ENCODE peak calls at places on chromosomes 16 and 17, in four cellular contexts. C is astrocyte of the cerebellum, F is IMR-90, O is fibroblast of mammary gland. U is an unnamed sample.

GRCh38 chr16:86783626-86784266 is 205.4 kb downstream of the FOXL1 start:
- DNase-seq in C (no peak), F (no peak), O (no peak), U (no peak)

GRCh38 chr17:77600346-77600745 is 358.2 kb upstream of the TNRC6C start:
- DNase-seq in C (no peak), F (no peak), O (no peak), U (no peak)

GRCh38 chr17:49217651-49218413 is 7.3 kb downstream of the ABI3 start:
- DNase-seq in C (no peak), F (no peak), O (no peak), U (peak)

GRCh38 chr17:44314869-44315661 is 6.7 kb downstream of the RUNDC3A start:
- DNase-seq in C (no peak), F (no peak), O (no peak), U (no peak)

GRCh38 chr17:57615836-57616235 is 129.3 kb downstream of the CCDC182 start:
- DNase-seq in C (no peak), F (no peak), O (no peak), U (no peak)

GRCh38 chr17:75652341-75652740 is 14.6 kb downstream of the RECQL5 start:
- DNase-seq in C (no peak), F (no peak), O (no peak), U (no peak)

GRCh38 chr17:15463363-15463762 is 4.1 kb downstream of the CDRT4 start:
- DNase-seq in C (peak), F (peak), O (peak), U (no peak)

GRCh38 chr17:73956595-73957465 is 246.6 kb upstream of the RPL38 start:
- DNase-seq in C (no peak), F (no peak), O (peak), U (peak)

GRCh38 chr17:38729886-38730525 is at the start of gene CISD3:
- DNase-seq in C (no peak), F (peak), O (peak), U (peak)

GRCh38 chr17:76531501-76532038 is 5.9 kb downstream of the CYGB start:
- DNase-seq in C (no peak), F (no peak), O (no peak), U (no peak)

GRCh38 chr17:57236686-57237299 is 19.5 kb upstream of the MSI2 start:
- DNase-seq in C (no peak), F (no peak), O (no peak), U (no peak)

GRCh38 chr16:1754204-1754603 is 17.1 kb downstream of the NME3 start:
- DNase-seq in C (no peak), F (no peak), O (no peak), U (no peak)

GRCh38 chr17:80694085-80694991 is 149.7 kb downstream of the RPTOR start:
- DNase-seq in C (no peak), F (no peak), O (no peak), U (no peak)

GRCh38 chr17:78349831-78350631 is 9.8 kb downstream of the SOCS3 start:
- DNase-seq in C (no peak), F (no peak), O (no peak), U (no peak)

GRCh38 chr17:44354582-44355309 is 8.9 kb downstream of the FAM171A2 start:
- DNase-seq in C (no peak), F (no peak), O (no peak), U (no peak)

GRCh38 chr16:86387461-86388440 is 122.6 kb upstream of the FOXF1 start:
- DNase-seq in C (peak), F (peak), O (peak), U (no peak)

GRCh38 chr16:81453091-81453728 is 8.6 kb downstream of the CMIP start:
- DNase-seq in C (no peak), F (no peak), O (no peak), U (no peak)

GRCh38 chr17:77009877-77010276 is 130.9 kb upstream of the SEC14L1 start:
- DNase-seq in C (no peak), F (no peak), O (no peak), U (no peak)

GRCh38 chr17:77390870-77391269 is 250.1 kb downstream of the SEC14L1 start:
- DNase-seq in C (no peak), F (no peak), O (no peak), U (no peak)

GRCh38 chr16:20774703-20775362 is 11.0 kb downstream of the ACSM3 start:
- DNase-seq in C (no peak), F (peak), O (peak), U (peak)

GRCh38 chr17:76641501-76641900 is 2.1 kb downstream of the ST6GALNAC1 start:
- DNase-seq in C (no peak), F (no peak), O (no peak), U (no peak)

GRCh38 chr17:60676758-60677307 is 818 bp upstream of the BCAS3 start:
- DNase-seq in C (no peak), F (no peak), O (no peak), U (no peak)

GRCh38 chr17:57006040-57006439 is 28.1 kb downstream of the SCPEP1 start:
- DNase-seq in C (no peak), F (no peak), O (no peak), U (no peak)

GRCh38 chr16:88376835-88377726 is 5.7 kb upstream of the ZNF469 start:
- DNase-seq in C (no peak), F (no peak), O (peak), U (peak)

GRCh38 chr16:31713945-31714898 is 159.4 kb upstream of the ZNF267 start:
- DNase-seq in C (no peak), F (no peak), O (no peak), U (no peak)

GRCh38 chr16:50260206-50261159 is 5.9 kb upstream of the ADCY7 start:
- DNase-seq in C (no peak), F (no peak), O (no peak), U (no peak)

GRCh38 chr16:73506568-73507056 is 458.7 kb upstream of the ZFHX3 start:
- DNase-seq in C (no peak), F (no peak), O (no peak), U (no peak)

GRCh38 chr17:45310380-45311324 is 6.2 kb downstream of the MAP3K14 start:
- DNase-seq in C (no peak), F (no peak), O (no peak), U (no peak)

GRCh38 chr17:77516902-77517301 is 376.1 kb downstream of the SEC14L1 start:
- DNase-seq in C (peak), F (peak), O (peak), U (peak)

GRCh38 chr17:6753006-6753445 is 2.8 kb upstream of the XAF1 start:
- DNase-seq in C (peak), F (peak), O (peak), U (no peak)

GRCh38 chr17:34154916-34155730 is 100.0 kb upstream of the CCL2 start:
- DNase-seq in C (no peak), F (no peak), O (no peak), U (no peak)

GRCh38 chr17:7438050-7438614 is 1.2 kb upstream of the FGF11 start:
- DNase-seq in C (no peak), F (no peak), O (no peak), U (peak)

GRCh38 chr16:49749816-49750215 is 106.1 kb downstream of the ZNF423 start:
- DNase-seq in C (no peak), F (no peak), O (no peak), U (no peak)

GRCh38 chr16:88784074-88784855 is 755 bp downstream of the PIEZO1 start:
- DNase-seq in C (peak), F (peak), O (peak), U (no peak)

GRCh38 chr16:66036162-66036561 is 330.3 kb upstream of the CDH5 start:
- DNase-seq in C (no peak), F (peak), O (peak), U (no peak)

GRCh38 chr17:10754109-10754508 is 24.3 kb upstream of the TMEM220 start:
- DNase-seq in C (no peak), F (peak), O (peak), U (no peak)

GRCh38 chr16:14146445-14146844 is 75.3 kb downstream of the MRTFB start:
- DNase-seq in C (no peak), F (no peak), O (no peak), U (no peak)

GRCh38 chr17:81685108-81685507 is 1.3 kb downstream of the HGS start:
- DNase-seq in C (no peak), F (peak), O (peak), U (no peak)

GRCh38 chr16:68539704-68540370 is 746 bp downstream of the ZFP90 start:
- DNase-seq in C (no peak), F (no peak), O (peak), U (no peak)

GRCh38 chr17:83000738-83001137 is 78.7 kb upstream of the METRNL start:
- DNase-seq in C (no peak), F (no peak), O (no peak), U (no peak)

GRCh38 chr16:536746-537145 is 9.2 kb downstream of the CAPN15 start:
- DNase-seq in C (no peak), F (no peak), O (no peak), U (no peak)

GRCh38 chr16:537415-538335 is 10.2 kb downstream of the CAPN15 start:
- DNase-seq in C (no peak), F (no peak), O (no peak), U (no peak)

GRCh38 chr16:534089-534635 is 6.7 kb downstream of the CAPN15 start:
- DNase-seq in C (no peak), F (no peak), O (no peak), U (no peak)

GRCh38 chr16:534856-535445 is 7.4 kb downstream of the CAPN15 start:
- DNase-seq in C (no peak), F (no peak), O (no peak), U (no peak)

DNA sequence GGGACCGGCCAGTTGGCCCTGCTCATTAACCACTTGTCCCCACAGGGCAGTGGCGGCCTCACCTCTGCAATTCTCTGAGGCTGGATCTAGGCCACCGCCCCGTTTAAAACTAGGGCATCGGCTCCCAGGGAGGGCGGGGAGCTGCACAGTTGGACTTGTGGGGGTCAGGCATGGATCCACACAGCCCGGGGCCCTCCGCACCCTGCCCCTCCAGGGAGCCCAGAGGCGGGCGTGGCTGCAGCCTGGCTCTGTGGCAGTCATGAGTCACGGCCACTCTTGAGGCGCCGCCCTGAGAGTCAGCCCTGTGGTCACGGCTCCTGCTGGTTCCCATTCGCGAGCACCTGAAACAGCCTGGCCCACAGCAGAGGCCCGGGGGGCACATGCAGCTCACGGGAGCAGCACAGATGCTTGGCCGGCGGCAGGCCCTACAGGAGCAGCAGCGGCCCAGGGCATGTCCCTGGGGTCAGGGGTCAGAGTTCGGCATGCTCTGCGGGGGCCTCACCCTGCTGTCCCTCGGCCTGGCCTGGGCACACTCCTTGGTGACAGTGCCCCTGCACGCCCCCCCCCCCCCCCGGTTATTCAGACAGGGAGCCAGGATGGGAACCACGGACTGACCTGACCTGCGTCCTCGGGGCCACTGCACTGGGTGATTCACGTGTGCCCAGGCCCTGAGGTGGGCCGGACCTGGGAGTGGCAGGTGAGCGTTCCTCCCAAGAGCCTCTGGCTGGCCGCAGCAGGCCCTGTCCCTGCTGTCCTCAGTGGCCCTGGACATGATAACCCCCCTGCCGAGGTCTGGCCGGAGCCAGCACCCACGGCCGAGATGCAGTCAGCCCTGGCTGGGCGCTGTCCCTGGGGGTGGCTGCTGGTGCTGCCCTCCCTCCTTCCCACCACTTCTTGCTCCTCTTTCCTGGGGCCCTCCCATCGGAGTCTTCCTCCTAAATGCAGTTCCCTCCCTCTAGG is 8.2 kb downstream of the CAPN15 start:
- DNase-seq in C (peak), F (peak), O (peak), U (no peak)
- TF ChIP-seq CTCF in C (no peak), F (no peak), O (no peak), U (no peak)

DNA sequence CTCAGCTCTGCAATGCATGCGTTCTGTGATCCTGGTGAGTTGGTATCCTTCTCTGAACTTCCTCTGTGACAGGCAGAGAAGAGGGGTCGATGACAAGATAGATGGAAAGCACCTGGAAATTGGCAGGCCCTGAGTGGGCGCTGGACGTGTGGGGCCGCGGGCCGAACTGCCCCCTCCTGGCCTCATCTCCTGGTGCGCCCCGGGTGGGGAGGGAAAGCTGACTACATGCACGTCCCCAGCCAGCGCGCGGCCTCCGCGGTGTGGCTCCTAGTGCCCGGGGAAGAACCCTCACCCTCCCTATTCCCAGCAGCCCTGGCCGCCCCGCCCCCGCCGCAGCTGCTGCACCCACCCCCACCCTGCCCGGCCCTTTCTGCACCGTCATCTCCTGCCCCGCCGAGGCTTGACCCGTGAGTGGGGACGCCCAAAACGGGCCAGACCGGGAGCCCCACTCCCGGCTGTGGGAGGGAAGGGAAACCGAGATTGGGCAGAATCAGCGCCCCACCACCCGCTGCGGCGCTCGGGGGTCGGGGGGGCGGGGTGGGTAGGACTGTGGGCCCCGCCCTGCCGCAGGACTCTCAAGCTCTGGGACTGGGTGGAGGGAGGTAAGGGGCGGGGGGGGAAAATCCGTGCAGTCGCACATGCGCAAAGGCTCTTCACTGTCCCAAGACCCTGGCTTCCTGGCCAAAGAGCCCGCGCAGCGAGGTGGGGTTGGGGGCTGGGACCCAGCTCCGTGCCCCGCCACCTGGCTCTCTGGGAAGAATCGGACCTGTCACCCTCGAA is at the start of gene NOL3:
- DNase-seq in C (no peak), F (peak), O (peak), U (peak)
- TF ChIP-seq CTCF in C (no peak), F (peak), O (no peak), U (no peak)

GRCh38 chr17:40561871-40562611 is 3.2 kb downstream of the CCR7 start:
- DNase-seq in C (no peak), F (no peak), O (no peak), U (no peak)
- TF ChIP-seq CTCF in C (peak), F (peak), O (peak), U (no peak)

GRCh38 chr16:74666425-74667214 is at the start of gene RFWD3:
- DNase-seq in C (peak), F (peak), O (peak), U (peak)
- TF ChIP-seq CTCF in C (no peak), F (no peak), O (no peak), U (no peak)

GRCh38 chr17:1883536-1883935 is 53.7 kb downstream of the RPA1 start:
- DNase-seq in C (no peak), F (no peak), O (no peak), U (no peak)
- TF ChIP-seq CTCF in C (no peak), F (no peak), O (no peak), U (no peak)

DNA sequence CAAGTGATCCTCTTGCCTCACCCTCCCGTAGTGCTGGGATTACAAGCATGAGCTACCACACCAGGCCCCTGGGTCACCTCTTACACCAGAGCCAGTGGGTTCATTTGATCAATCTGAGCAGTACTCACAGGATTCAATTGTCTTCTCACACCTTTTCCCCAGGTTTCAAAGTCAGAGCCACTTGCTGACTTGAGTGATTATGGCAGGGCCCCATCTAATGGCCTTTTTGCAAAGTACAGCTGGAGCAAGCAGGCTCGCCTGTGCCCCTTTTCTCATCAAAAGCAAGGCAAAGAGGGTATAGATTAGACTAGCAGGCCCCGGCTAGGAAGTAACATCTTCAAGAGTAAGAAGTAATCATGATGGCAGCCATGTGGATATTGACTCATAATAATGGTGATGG is 114.8 kb upstream of the NOL11 start:
- DNase-seq in C (peak), F (peak), O (peak), U (no peak)
- TF ChIP-seq CTCF in C (peak), F (peak), O (peak), U (no peak)

DNA sequence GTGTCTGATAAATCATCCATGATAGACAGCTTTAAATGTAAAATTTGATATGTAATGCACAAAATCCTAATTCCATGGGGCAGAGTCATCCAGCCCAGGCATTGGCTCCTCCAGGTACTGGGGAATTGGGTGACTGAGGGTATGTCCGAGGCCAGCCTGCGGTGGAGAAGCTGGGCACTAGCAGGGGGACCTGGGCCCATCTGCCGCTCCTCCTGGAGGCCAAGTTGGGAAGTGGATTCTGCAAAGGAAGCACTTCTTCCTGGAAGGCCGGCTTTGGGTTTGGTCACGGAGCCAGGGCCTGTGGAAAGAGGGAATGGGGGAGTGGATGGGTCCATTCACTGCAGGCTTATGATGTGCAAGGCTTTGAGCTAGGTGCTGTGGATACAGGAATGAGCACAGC is 85.8 kb downstream of the GNAO1 start:
- DNase-seq in C (no peak), F (no peak), O (no peak), U (peak)
- TF ChIP-seq CTCF in C (peak), F (no peak), O (no peak), U (no peak)